ENCODE peak calls at places on chromosomes 4 and X, in five cellular contexts. Q is WERI-Rb-1, B is GM13976, A is MV-4-11, K is stomach. F is an unnamed sample.

GRCh38 chrX:118976599-118977340 is 2.4 kb downstream of the LONRF3 start:
- DNase-seq in K (peak; percentile 75), B (peak; percentile 15), A (peak; percentile 16), Q (peak; percentile 20), F (peak; percentile 48)

GRCh38 chr4:189090174-189090814 is 850.4 kb upstream of the FRG1 start:
- DNase-seq in Q (no peak), B (no peak), K (no peak), A (no peak), F (peak; percentile 40)

GRCh38 chr4:94995684-94996394 is 238.1 kb downstream of the BMPR1B start:
- DNase-seq in K (no peak), A (no peak), Q (no peak), B (no peak), F (peak; percentile 26)

GRCh38 chr4:77862478-77863216 is at the start of gene MRPL1:
- DNase-seq in B (peak; percentile 74), A (peak; percentile 96), K (peak; percentile 93), Q (peak; percentile 88), F (peak; percentile 97)

GRCh38 chrX:10157545-10157944 is 770 bp downstream of the CLCN4 start:
- DNase-seq in Q (no peak), A (no peak), B (no peak), K (no peak), F (peak; percentile 36)

GRCh38 chr4:110621839-110622751 is 782 bp downstream of the PITX2 start:
- DNase-seq in K (no peak), B (no peak), A (no peak), Q (peak; percentile 31), F (no peak)

GRCh38 chr4:10529256-10529890 is 72.1 kb upstream of the ZNF518B start:
- DNase-seq in A (no peak), B (no peak), K (no peak), Q (no peak), F (peak; percentile 41)

GRCh38 chr4:106019771-106020170 is 124.5 kb downstream of the NPNT start:
- DNase-seq in A (no peak), Q (no peak), K (no peak), B (no peak), F (no peak)

GRCh38 chrX:103012945-103013344 is 51.0 kb downstream of the BEX1 start:
- DNase-seq in A (no peak), K (no peak), Q (no peak), B (no peak), F (no peak)

GRCh38 chrX:129654652-129655546 is at the start of gene APLN:
- DNase-seq in K (peak; percentile 27), Q (peak; percentile 33), B (no peak), A (no peak), F (peak; percentile 48)

GRCh38 chrX:37824491-37825224 is 22.7 kb downstream of the DYNLT3 start:
- DNase-seq in K (no peak), B (no peak), A (no peak), Q (no peak), F (no peak)

GRCh38 chrX:108070891-108071290 is 20.5 kb downstream of the PSMD10 start:
- DNase-seq in Q (no peak), B (no peak), A (no peak), K (no peak), F (no peak)

GRCh38 chr4:174398728-174399127 is 115.0 kb downstream of the CEP44 start:
- DNase-seq in B (no peak), Q (no peak), K (no peak), A (no peak), F (no peak)

GRCh38 chr4:76977731-76978350 is 28.3 kb downstream of the SEPTIN11 start:
- DNase-seq in K (no peak), A (peak; percentile 8), B (no peak), Q (no peak), F (peak; percentile 80)

GRCh38 chrX:136491832-136492231 is 4.1 kb downstream of the BRS3 start:
- DNase-seq in Q (no peak), K (no peak), B (no peak), A (no peak), F (peak; percentile 15)

F was measured in OCI-M1.